ENCODE peak calls at places on chromosomes 16 and 17, in four cellular contexts. T is WERI-Rb-1; A is cardiac muscle cell; W is CD8-positive, alpha-beta memory T cell. B is an unnamed sample.

GRCh38 chr17:57551321-57552079 is 193.6 kb downstream of the CCDC182 start:
- DNase-seq in A (no peak), T (peak; percentile 76), W (no peak), B (no peak)

GRCh38 chr17:44123356-44124117 is at the start of gene HDAC5:
- DNase-seq in T (peak; percentile 99), W (peak; percentile 92), A (peak; percentile 96), B (peak; percentile 98)

GRCh38 chr17:58487589-58488427 is at the start of gene HSF5:
- DNase-seq in A (no peak), T (no peak), W (peak; percentile 56), B (no peak)

GRCh38 chr17:4665027-4665426 is 23.5 kb upstream of the ALOX15 start:
- DNase-seq in A (no peak), T (no peak), W (no peak), B (no peak)

GRCh38 chr17:11986939-11987329 is 10.3 kb downstream of the ZNF18 start:
- DNase-seq in A (peak; percentile 36), T (no peak), W (no peak), B (no peak)

GRCh38 chr16:58012481-58012880 is 11.3 kb downstream of the USB1 start:
- DNase-seq in T (no peak), A (peak; percentile 55), W (no peak), B (no peak)

GRCh38 chr17:56269509-56269908 is 116.2 kb downstream of the ANKFN1 start:
- DNase-seq in W (no peak), A (no peak), T (no peak), B (no peak)

GRCh38 chr17:48457080-48457836 is 27.2 kb upstream of the SKAP1 start:
- DNase-seq in W (peak; percentile 59), T (peak; percentile 70), A (peak; percentile 80), B (peak; percentile 76)

GRCh38 chr17:68461589-68461988 is 4.3 kb upstream of the WIPI1 start:
- DNase-seq in T (no peak), W (no peak), A (no peak), B (no peak)

GRCh38 chr16:28607116-28607623 is 2.7 kb downstream of the SULT1A1 start:
- DNase-seq in A (no peak), T (no peak), W (no peak), B (peak; percentile 59)

GRCh38 chr17:17727111-17727659 is 45.9 kb downstream of the RAI1 start:
- DNase-seq in T (no peak), W (no peak), A (no peak), B (no peak)

GRCh38 chr17:48835971-48836370 is 5.1 kb downstream of the CALCOCO2 start:
- DNase-seq in A (no peak), T (no peak), W (no peak), B (no peak)

GRCh38 chr17:81386141-81386645 is 9.1 kb upstream of the BAHCC1 start:
- DNase-seq in W (no peak), T (no peak), A (no peak), B (peak; percentile 83)

GRCh38 chr16:84827131-84827574 is 7.4 kb downstream of the CRISPLD2 start:
- DNase-seq in T (no peak), W (no peak), A (peak; percentile 87), B (peak; percentile 92)

GRCh38 chr16:75104836-75105235 is 11.7 kb downstream of the LDHD start:
- DNase-seq in W (no peak), T (no peak), A (no peak), B (peak; percentile 69)

GRCh38 chr17:80997471-80998387 is 6.1 kb downstream of the CHMP6 start:
- DNase-seq in A (no peak), W (no peak), T (no peak), B (no peak)

GRCh38 chr17:81656835-81657234 is 493 bp upstream of the PDE6G start:
- DNase-seq in T (peak; percentile 83), W (no peak), A (no peak), B (no peak)

GRCh38 chr17:7224661-7225111 is 4.9 kb downstream of the ACADVL start:
- DNase-seq in T (peak; percentile 26), A (no peak), W (no peak), B (no peak)

GRCh38 chr16:57539072-57539796 is 2.9 kb upstream of the CCDC102A start:
- DNase-seq in A (no peak), T (no peak), W (no peak), B (no peak)

GRCh38 chr17:2484876-2485275 is 26.8 kb downstream of the METTL16 start:
- DNase-seq in W (no peak), T (peak; percentile 96), A (peak; percentile 13), B (no peak)

GRCh38 chr17:39699818-39700147 is at the start of gene ERBB2:
- DNase-seq in W (no peak), T (no peak), A (peak; percentile 87), B (peak; percentile 91)

GRCh38 chr17:32515677-32516383 is 29.0 kb downstream of the CDK5R1 start:
- DNase-seq in A (no peak), W (no peak), T (no peak), B (no peak)

GRCh38 chr16:67961551-67961957 is 6.9 kb downstream of the SLC12A4 start:
- DNase-seq in W (no peak), T (no peak), A (no peak), B (no peak)

GRCh38 chr16:73025111-73025505 is 22.8 kb downstream of the ZFHX3 start:
- DNase-seq in A (no peak), T (no peak), W (no peak), B (peak; percentile 74)

GRCh38 chr16:4682616-4683254 is 10.6 kb upstream of the NUDT16L1 start:
- DNase-seq in A (peak; percentile 42), W (no peak), T (peak; percentile 86), B (peak; percentile 77)
- H3K27ac ChIP-seq in A (no peak overlapping the region), W (no peak overlapping the region), T (peak overlapping the region; percentile 34), B (peak overlapping the region; percentile 39)

DNA sequence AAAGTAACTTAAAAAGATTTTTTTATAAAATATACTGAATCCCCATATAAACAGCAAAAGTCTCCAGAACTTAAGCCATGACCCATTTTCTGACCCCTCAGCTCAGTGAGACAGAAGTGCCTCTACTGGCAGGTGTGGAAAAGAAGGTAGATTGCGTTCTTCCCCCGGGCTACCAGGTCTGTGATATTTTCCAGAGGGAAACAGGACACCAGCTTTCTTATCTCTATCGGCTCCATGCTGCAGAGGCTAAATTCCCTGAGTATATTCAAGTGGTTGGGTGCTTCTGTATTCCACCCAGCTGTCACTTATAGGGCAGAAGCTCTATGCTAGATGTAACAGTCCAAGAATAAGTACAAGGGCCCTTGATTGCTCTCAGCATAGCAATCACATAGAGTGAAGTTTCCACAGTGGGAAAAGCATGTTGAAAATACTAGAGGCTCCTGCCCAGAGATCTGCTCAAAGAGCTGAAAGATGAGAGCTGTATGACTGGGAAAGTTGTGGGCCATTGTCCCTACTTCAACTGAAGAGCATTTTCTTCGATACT is 687.3 kb downstream of the CDH11 start:
- DNase-seq in A (peak; percentile 82), W (no peak), T (no peak), B (no peak)
- H3K9me3 ChIP-seq in A (no peaks in the 10 kb centered on the region), W (no peaks in the 10 kb centered on the region), T (no peaks in the 10 kb centered on the region), B (no peaks in the 10 kb centered on the region)

GRCh38 chr17:1188812-1189211 is 9.0 kb upstream of the ABR start:
- DNase-seq in A (no peak), W (no peak), T (no peak), B (peak; percentile 98)

GRCh38 chr17:1186214-1186820 is 6.5 kb upstream of the ABR start:
- DNase-seq in A (no peak), T (no peak), W (no peak), B (no peak)

GRCh38 chr17:1181769-1182137 is 2.0 kb upstream of the ABR start:
- DNase-seq in T (no peak), A (no peak), W (no peak), B (no peak)

GRCh38 chr17:1182831-1183578 is 3.2 kb upstream of the ABR start:
- DNase-seq in A (peak; percentile 21), W (no peak), T (peak; percentile 96), B (no peak)

GRCh38 chr17:1186923-1187771 is 7.4 kb upstream of the ABR start:
- DNase-seq in A (peak; percentile 86), W (peak; percentile 69), T (peak; percentile 85), B (peak; percentile 95)
- H3K27ac ChIP-seq in A (no peak overlapping the region), W (no peak overlapping the region), T (peak overlapping the region; percentile 22), B (peak overlapping the region; percentile 77)

DNA sequence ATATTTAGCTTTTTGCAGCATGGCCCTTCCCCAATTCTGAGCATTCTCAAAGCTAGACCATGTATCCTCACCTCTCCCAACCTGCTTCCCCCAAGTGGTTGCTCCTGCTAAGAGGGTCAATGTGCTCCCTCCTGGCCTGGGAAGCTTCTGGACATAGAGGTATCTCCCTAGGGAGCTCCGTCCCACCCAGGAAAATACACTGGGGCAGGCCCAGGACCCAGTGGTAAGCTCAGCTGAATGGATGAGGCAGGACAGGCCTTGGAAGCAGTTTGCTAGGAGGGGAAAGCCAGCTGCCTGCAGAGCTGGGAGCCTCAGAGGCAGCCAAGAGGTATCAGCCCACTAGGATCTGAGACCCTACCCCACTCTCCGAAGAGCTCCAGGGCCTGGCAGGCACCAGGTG is 1721.6 kb downstream of the TP53TG3F start:
- DNase-seq in W (no peak), A (no peak), T (no peak), B (no peak)
- H3K9me3 ChIP-seq in W (no peaks in the 10 kb centered on the region), A (no peaks in the 10 kb centered on the region), T (no peaks in the 10 kb centered on the region), B (no peaks in the 10 kb centered on the region)

GRCh38 chr16:54284931-54285413 is 1.6 kb downstream of the IRX3 start:
- DNase-seq in W (no peak), A (peak; percentile 50), T (no peak), B (no peak)
- H3K27ac ChIP-seq in W (no peak overlapping the region), A (peak overlapping the region; percentile 99), T (no peak overlapping the region), B (no peak overlapping the region)

GRCh38 chr17:35912339-35912912 is 18.1 kb downstream of the RDM1 start:
- DNase-seq in W (no peak), A (no peak), T (no peak), B (no peak)

GRCh38 chr17:35915153-35915969 is 15.2 kb downstream of the RDM1 start:
- DNase-seq in T (peak; percentile 9), A (no peak), W (no peak), B (no peak)

GRCh38 chr17:35912942-35913341 is 17.6 kb downstream of the RDM1 start:
- DNase-seq in W (no peak), T (no peak), A (no peak), B (no peak)

GRCh38 chr17:35914354-35914753 is 16.2 kb downstream of the RDM1 start:
- DNase-seq in A (no peak), W (no peak), T (no peak), B (no peak)

GRCh38 chr17:35913611-35914010 is 17.0 kb downstream of the RDM1 start:
- DNase-seq in T (no peak), A (no peak), W (no peak), B (no peak)
- H3K9me3 ChIP-seq in T (no peaks in the 10 kb centered on the region), A (no peaks in the 10 kb centered on the region), W (no peaks in the 10 kb centered on the region), B (no peaks in the 10 kb centered on the region)

DNA sequence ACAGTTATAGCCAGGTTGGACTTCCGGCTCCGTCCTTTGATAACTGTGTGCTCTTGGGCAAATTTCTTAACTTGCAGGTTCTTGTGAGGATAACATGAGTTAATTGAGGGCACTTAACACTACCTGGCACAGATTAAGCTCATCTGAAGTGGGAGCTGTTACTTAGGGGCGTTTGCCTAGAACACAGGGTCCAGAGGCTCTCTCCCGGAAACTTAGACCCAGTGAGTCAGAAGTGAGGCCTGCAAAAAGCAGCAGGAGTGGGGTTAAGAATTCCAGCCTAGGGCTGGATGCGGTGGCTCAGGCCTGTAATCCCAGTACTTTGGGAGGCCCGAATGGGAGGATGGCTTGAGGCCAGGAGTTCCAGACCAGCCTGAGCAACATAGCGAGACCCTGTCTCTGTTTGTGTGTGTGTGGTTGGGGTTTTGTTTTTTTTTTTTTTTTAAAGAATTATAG is 1.4 kb downstream of the MVP start:
- DNase-seq in A (no peak), W (no peak), T (no peak), B (no peak)
- H3K27ac ChIP-seq in A (no peak overlapping the region), W (peak overlapping the region; percentile 60), T (peak overlapping the region; percentile 41), B (peak overlapping the region; percentile 84)